ENCODE peak calls at places on chromosome 6, in five cellular contexts. Y is HepG2, O is A549, Q is K562, G is SK-N-SH. R is an unnamed sample.

GRCh38 chr6:79548310-79548709 is 11.1 kb upstream of the LCA5 start:
- DNase-seq in G (no peak), O (no peak), Q (no peak), Y (no peak), R (no peak)

GRCh38 chr6:36666726-36667591 is 11.6 kb upstream of the CDKN1A start:
- DNase-seq in Y (peak), Q (no peak), G (peak), O (peak), R (peak)

GRCh38 chr6:129671442-129672344 is 38.3 kb downstream of the ARHGAP18 start:
- DNase-seq in Q (peak), Y (peak), O (no peak), G (no peak), R (no peak)

GRCh38 chr6:39054577-39055142 is 6.1 kb downstream of the GLP1R start:
- DNase-seq in O (no peak), Y (no peak), Q (no peak), G (no peak), R (no peak)

GRCh38 chr6:119148102-119148824 is 69.8 kb upstream of the FAM184A start:
- DNase-seq in Q (peak), Y (peak), G (peak), O (peak), R (peak)

GRCh38 chr6:4280721-4281120 is 145.3 kb upstream of the ECI2 start:
- DNase-seq in O (peak), Y (no peak), G (no peak), Q (no peak), R (peak)

GRCh38 chr6:95518630-95519227 is 58.6 kb upstream of the MANEA start:
- DNase-seq in Y (no peak), G (no peak), O (no peak), Q (no peak), R (no peak)

GRCh38 chr6:104795363-104795762 is 64.4 kb downstream of the HACE1 start:
- DNase-seq in O (no peak), Q (no peak), G (no peak), Y (no peak), R (no peak)

GRCh38 chr6:164010446-164011071 is 596.0 kb downstream of the QKI start:
- DNase-seq in Y (no peak), Q (no peak), G (no peak), O (no peak), R (no peak)

GRCh38 chr6:26553264-26553738 is 15.1 kb downstream of the HMGN4 start:
- DNase-seq in O (peak), G (peak), Y (peak), Q (peak), R (peak)

DNA sequence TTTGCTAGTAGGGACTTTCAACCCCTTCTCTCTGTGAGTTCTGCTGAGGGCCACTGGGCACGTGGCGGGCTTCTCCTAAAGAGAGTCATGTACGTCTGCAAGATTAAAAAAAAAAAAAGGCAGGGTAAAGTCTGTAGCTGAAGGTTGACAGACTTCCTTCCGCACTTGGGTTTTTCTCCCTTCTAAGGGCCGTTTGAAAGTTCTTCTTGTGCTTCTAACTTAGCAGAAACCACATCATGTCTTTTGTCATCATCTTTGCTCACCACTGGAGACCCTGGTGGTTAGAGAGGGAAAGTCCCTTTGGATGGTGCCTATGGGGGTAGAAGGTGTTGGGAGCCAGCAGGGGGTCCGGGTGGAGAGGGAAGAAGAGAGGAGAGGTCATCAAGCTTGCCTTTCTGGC is 31.4 kb downstream of the PRDM1 start:
- DNase-seq in Y (no peak), O (no peak), G (no peak), Q (no peak), R (no peak)
- TF ChIP-seq SMC3 in Y (no peak), O (no peak), G (no peak), Q (no peak), R (no peak)

GRCh38 chr6:147506704-147507114 is 1.8 kb upstream of the SAMD5 start:
- DNase-seq in O (peak), Y (peak), Q (peak), G (peak), R (peak)
- TF ChIP-seq SMC3 in O (peak), Y (peak), Q (peak), G (peak), R (peak)

GRCh38 chr6:5674141-5674540 is 332.6 kb downstream of the NRN1 start:
- DNase-seq in G (no peak), Q (no peak), O (no peak), Y (no peak), R (no peak)

GRCh38 chr6:5671604-5672559 is 334.8 kb downstream of the NRN1 start:
- DNase-seq in Y (no peak), Q (no peak), O (peak), G (no peak), R (no peak)

GRCh38 chr6:5671162-5671561 is 335.6 kb downstream of the NRN1 start:
- DNase-seq in Q (peak), Y (peak), G (no peak), O (no peak), R (peak)

GRCh38 chr6:5673016-5673415 is 333.7 kb downstream of the NRN1 start:
- DNase-seq in G (no peak), Q (no peak), Y (no peak), O (no peak), R (no peak)

DNA sequence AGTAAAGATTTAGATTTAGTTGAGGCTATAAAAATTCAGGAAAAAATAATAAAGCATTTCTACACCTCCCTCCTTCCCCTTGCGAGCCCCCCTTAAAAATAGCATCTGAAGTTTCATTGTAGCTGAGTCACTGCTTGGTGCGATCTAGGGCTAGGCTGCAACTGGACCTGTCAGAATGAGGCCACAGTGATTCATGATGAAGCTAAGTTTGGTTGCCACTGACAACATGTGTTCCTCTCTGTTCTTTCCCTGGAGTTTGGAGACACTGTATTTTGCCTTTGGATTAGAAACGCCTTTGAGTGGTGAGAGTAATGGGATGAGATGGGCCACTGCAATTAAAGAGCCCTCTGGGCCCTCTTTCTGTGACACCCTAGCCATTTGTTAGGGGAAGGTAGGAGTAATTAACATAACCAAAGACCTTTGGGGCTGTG is 334.1 kb downstream of the NRN1 start:
- DNase-seq in O (peak), G (no peak), Y (no peak), Q (no peak), R (peak)
- TF ChIP-seq SMC3 in O (no peak), G (no peak), Y (no peak), Q (no peak), R (no peak)

DNA sequence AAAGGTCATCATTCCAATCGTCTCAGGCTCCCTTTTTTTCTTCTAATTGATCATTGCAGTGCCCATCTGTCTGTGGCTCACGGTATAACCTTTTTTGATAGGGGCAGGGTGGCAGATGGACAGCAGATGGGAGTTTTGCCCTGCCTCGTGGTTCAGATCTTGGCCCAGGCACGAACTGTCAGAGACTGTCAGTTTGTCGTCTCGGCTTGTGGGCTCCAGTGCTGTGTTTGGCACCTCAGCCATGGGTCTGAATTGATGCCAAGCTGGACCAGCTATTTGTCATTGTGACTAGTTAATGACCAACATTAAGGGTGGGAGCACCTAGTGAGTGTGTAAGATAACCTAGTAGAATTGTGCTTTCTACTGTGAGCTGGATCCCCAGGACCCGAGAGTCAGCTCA is 197.6 kb downstream of the PRL start:
- DNase-seq in Y (no peak), Q (no peak), G (no peak), O (no peak), R (no peak)
- TF ChIP-seq SMC3 in Y (no peak), Q (no peak), G (no peak), O (no peak), R (no peak)

R was measured in IMR-90.